ENCODE peak calls at places on chromosomes 12 and 14, in five cellular contexts. F is astrocyte of the spinal cord, B is RWPE2, A is colonic mucosa, C is H1. I is an unnamed sample.

GRCh38 chr12:57090924-57091632 is 2.2 kb downstream of the NAB2 start:
- DNase-seq in F (no peak), C (no peak), B (no peak), A (no peak), I (peak; percentile 79)

GRCh38 chr12:70982991-70983390 is 62.5 kb upstream of the PTPRR start:
- DNase-seq in B (no peak), A (no peak), F (peak; percentile 28), C (no peak), I (peak; percentile 36)

GRCh38 chr12:95978774-95979173 is 17.4 kb downstream of the HAL start:
- DNase-seq in A (no peak), F (no peak), C (no peak), B (no peak), I (no peak)

GRCh38 chr12:102010265-102010994 is 51.4 kb downstream of the WASHC3 start:
- DNase-seq in A (no peak), F (no peak), B (no peak), C (no peak), I (no peak)

GRCh38 chr12:68403711-68404110 is 71.5 kb upstream of the MDM1 start:
- DNase-seq in A (no peak), C (no peak), B (no peak), F (no peak), I (no peak)

GRCh38 chr14:95442633-95443021 is 73.8 kb downstream of the SYNE3 start:
- DNase-seq in F (peak; percentile 79), C (peak; percentile 86), B (no peak), A (peak; percentile 88), I (peak; percentile 79)

GRCh38 chr14:80570930-80571298 is 359.6 kb upstream of the DIO2 start:
- DNase-seq in B (no peak), F (no peak), C (no peak), A (no peak), I (no peak)

GRCh38 chr12:54385251-54385914 is 850 bp upstream of the ZNF385A start:
- DNase-seq in C (peak; percentile 60), F (no peak), B (no peak), A (no peak), I (no peak)

GRCh38 chr12:43786899-43787693 is 19.0 kb downstream of the TWF1 start:
- DNase-seq in B (no peak), C (no peak), F (no peak), A (no peak), I (no peak)

GRCh38 chr12:40634431-40635131 is 57.7 kb upstream of the CNTN1 start:
- DNase-seq in F (no peak), A (no peak), C (no peak), B (no peak), I (no peak)

GRCh38 chr12:13582421-13582820 is 385.9 kb downstream of the EMP1 start:
- DNase-seq in F (no peak), C (no peak), B (no peak), A (no peak), I (no peak)

GRCh38 chr12:8692573-8692972 is 5.2 kb upstream of the RIMKLB start:
- DNase-seq in A (peak; percentile 61), C (peak; percentile 46), F (peak; percentile 76), B (no peak), I (peak; percentile 55)

GRCh38 chr14:74358176-74358829 is 10.0 kb downstream of the VRTN start:
- DNase-seq in C (no peak), B (no peak), A (no peak), F (no peak), I (no peak)

GRCh38 chr12:72264548-72265175 is 7.5 kb upstream of the TRHDE start:
- DNase-seq in B (no peak), A (no peak), C (no peak), F (peak; percentile 57), I (no peak)

GRCh38 chr12:124511259-124511985 is 56.0 kb downstream of the NCOR2 start:
- DNase-seq in B (no peak), F (no peak), C (no peak), A (no peak), I (no peak)

GRCh38 chr12:2797721-2798418 is 3.1 kb downstream of the FKBP4 start:
- DNase-seq in C (no peak), A (no peak), B (no peak), F (no peak), I (peak; percentile 8)

GRCh38 chr12:54725233-54725843 is 77.2 kb upstream of the DCD start:
- DNase-seq in A (no peak), C (no peak), B (no peak), F (no peak), I (peak; percentile 22)

GRCh38 chr14:65780566-65780965 is 368.0 kb downstream of the FUT8 start:
- DNase-seq in F (no peak), A (no peak), B (no peak), C (no peak), I (no peak)

GRCh38 chr12:123187637-123188036 is 36.7 kb upstream of the PITPNM2 start:
- DNase-seq in A (no peak), F (no peak), B (no peak), C (no peak), I (no peak)

GRCh38 chr12:1929985-1930815 is 11.7 kb upstream of the CACNA2D4 start:
- DNase-seq in C (peak; percentile 23), A (no peak), B (no peak), F (no peak), I (no peak)

GRCh38 chr14:106174206-106174605 is 647.8 kb downstream of the TMEM121 start:
- DNase-seq in B (no peak), C (no peak), F (no peak), A (no peak), I (no peak)

GRCh38 chr14:72692678-72693077 is 201.2 kb downstream of the DPF3 start:
- DNase-seq in C (no peak), F (peak; percentile 12), B (no peak), A (no peak), I (no peak)

GRCh38 chr12:54129028-54129903 is 59.5 kb downstream of the SMUG1 start:
- DNase-seq in C (no peak), A (no peak), B (no peak), F (no peak), I (no peak)

GRCh38 chr12:18462437-18462836 is 201.1 kb downstream of the PIK3C2G start:
- DNase-seq in B (no peak), A (no peak), C (no peak), F (peak; percentile 80), I (peak; percentile 71)

GRCh38 chr14:68282479-68283377 is 463.1 kb downstream of the RAD51B start:
- DNase-seq in B (no peak), A (no peak), F (no peak), C (no peak), I (no peak)

GRCh38 chr12:2804390-2805145 is 7.9 kb upstream of the ITFG2 start:
- DNase-seq in B (no peak), A (no peak), F (peak; percentile 74), C (no peak), I (peak; percentile 85)

GRCh38 chr14:94322648-94323570 is at the start of gene SERPINA6:
- DNase-seq in A (peak; percentile 46), B (no peak), F (peak; percentile 76), C (no peak), I (peak; percentile 59)

GRCh38 chr12:46160081-46160980 is 108.5 kb downstream of the SLC38A1 start:
- DNase-seq in F (peak; percentile 85), C (no peak), B (peak; percentile 76), A (no peak), I (peak; percentile 64)

GRCh38 chr14:42140831-42141279 is 534.2 kb downstream of the LRFN5 start:
- DNase-seq in A (no peak), F (peak; percentile 62), B (no peak), C (no peak), I (peak; percentile 85)

GRCh38 chr12:112524676-112525425 is 106.1 kb downstream of the PTPN11 start:
- DNase-seq in C (no peak), B (no peak), F (peak; percentile 40), A (no peak), I (peak; percentile 26)

DNA sequence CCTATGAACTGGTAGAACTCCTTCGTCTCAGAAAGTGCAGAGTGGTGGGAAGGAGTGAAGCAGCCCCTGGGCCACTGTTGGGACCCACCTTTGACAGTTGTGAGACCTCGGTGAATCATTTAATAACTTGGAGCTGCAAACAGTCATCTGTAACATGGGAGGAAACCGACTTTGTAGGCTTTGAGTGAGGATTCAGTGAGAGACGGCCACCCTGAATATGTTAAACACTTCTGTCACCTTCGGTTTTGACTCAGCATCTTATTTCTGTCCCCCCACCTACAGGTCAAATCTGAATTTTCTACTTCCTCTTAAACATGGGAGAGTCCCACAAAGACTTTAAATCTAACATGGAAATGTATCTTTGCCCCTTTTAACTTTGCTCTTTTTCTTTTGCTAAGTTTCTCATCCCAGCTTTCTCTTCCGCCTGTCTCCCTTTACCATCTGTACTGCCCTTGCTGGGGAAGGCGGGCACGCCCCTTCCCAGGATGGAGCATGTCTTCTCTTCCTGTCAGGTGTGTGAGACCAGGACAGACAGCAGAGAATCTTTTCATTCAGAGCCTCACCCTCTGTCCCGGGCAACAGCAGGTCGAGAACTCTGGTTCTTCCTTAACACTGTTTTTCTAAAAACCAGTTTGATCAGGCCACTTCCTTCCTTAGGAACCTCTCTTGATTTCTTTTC is 37.1 kb downstream of the ZC3H14 start:
- DNase-seq in A (no peak), C (no peak), F (no peak), B (no peak), I (no peak)
- H3K4me3 ChIP-seq in A (no peak overlapping the region), C (no peak overlapping the region), F (no peak overlapping the region), B (no peak overlapping the region), I (no peak overlapping the region)

DNA sequence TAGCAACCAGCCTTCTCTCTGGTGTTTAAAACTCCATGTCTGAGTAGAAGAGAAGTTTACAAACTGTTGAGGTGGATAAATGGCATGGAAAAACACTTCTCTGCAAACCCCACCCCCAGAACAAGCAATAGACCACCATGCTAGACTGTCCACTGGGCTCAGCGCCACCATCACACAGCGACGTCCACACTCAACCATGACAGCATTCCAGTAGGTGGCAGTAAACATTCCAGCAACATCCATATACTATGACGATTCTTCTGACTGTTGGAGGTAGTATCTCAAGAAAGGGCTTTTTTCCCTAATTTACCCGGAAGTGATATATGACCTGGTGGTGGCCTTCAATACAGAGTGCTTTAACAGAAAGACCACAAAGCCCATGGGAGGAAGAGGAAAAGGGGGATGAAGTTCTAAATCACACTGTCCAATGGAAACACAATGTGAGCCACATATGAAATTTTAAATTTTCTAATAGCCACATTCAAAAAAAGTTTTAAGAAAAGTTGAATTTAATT is 152.2 kb downstream of the SLC15A4 start:
- DNase-seq in C (no peak), A (no peak), B (no peak), F (no peak), I (no peak)
- TF ChIP-seq CTCF in C (peak; percentile 46), A (no peak), B (no peak), F (no peak), I (no peak)

DNA sequence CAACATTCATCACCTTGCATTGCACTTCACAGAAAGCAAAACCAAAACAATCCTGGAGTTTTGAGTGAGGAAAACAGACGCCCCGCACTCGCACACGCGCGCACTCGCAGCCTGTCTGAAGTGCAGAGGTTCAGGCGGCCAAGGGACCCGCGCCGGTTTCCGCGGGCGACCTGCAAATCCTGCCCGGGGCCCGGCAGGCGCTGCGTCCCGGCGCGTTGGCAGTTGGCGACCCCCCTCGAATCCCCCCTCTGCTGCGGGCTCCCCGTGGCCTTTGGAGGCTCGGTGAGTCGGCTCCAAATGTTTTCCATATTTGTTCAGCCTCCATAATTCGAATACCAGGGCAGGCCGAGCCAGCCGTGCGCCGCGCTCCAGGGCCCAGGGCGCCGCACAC is at the start of gene SSPN:
- DNase-seq in F (peak; percentile 82), B (no peak), C (peak; percentile 63), A (peak; percentile 56), I (peak; percentile 79)
- H3K4me3 ChIP-seq in F (peak within 1 kb of the TSS; percentile 48), B (peak within 1 kb of the TSS; percentile 23), C (peak within 1 kb of the TSS; percentile 68), A (peak within 1 kb of the TSS; percentile 59), I (peak within 1 kb of the TSS; percentile 48)

DNA sequence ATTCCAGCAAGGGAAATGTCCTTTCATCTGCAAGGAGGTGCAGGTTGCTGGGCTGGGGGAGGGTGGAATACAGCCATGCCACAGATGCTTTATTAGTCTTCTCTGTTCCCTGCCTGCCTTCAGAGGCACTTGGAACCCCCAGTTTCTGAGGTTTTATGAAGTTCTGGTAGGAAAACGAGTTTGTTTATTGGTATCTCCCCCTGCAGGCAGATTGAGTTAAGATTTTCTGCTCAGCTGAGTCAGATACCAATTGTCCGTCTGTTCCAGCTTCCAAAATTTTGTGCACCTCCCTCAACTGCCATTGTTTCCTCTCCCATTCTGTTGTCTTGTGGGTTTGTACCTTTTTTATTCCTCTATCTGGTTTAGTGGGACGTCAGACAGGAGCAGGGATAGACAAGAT is 155.6 kb downstream of the ETV6 start:
- DNase-seq in B (no peak), F (no peak), C (no peak), A (no peak), I (no peak)
- TF ChIP-seq CTCF in B (no peak), F (peak; percentile 9), C (peak; percentile 18), A (no peak), I (no peak)

I was measured in foreskin fibroblast.